ENCODE peak calls at places on chromosomes 5 and 9, in five cellular contexts. E is WTC11, B is A549, U is GM12878, V is K562. K is an unnamed sample.
A peak's percentile ranks its signal among the peaks of the same experiment; 100 is the strongest.

GRCh38 chr5:151496041-151496484 is 48.7 kb downstream of the SLC36A1 start:
- DNase-seq in E (peak; percentile 65), B (no peak), U (no peak), V (peak; percentile 3), K (no peak)

GRCh38 chr9:131650254-131650653 is 89.6 kb downstream of the RAPGEF1 start:
- DNase-seq in V (no peak), U (no peak), E (no peak), B (peak; percentile 37), K (no peak)

GRCh38 chr5:137563646-137564474 is 64.7 kb upstream of the SPOCK1 start:
- DNase-seq in E (no peak), U (no peak), B (no peak), V (no peak), K (no peak)

GRCh38 chr9:137441289-137441934 is at the start of gene ENTPD8:
- DNase-seq in B (peak; percentile 66), U (no peak), V (peak; percentile 75), E (peak; percentile 90), K (peak; percentile 87)

GRCh38 chr9:136823136-136824046 is 15.6 kb downstream of the RABL6 start:
- DNase-seq in B (no peak), U (no peak), E (peak; percentile 11), V (no peak), K (no peak)

GRCh38 chr5:120779674-120780073 is 315.6 kb downstream of the PRR16 start:
- DNase-seq in V (no peak), E (no peak), U (no peak), B (no peak), K (no peak)

GRCh38 chr9:7315746-7316457 is 483.7 kb downstream of the DMAC1 start:
- DNase-seq in B (no peak), E (no peak), U (no peak), V (no peak), K (no peak)

GRCh38 chr9:110918316-110919054 is 119.8 kb downstream of the LPAR1 start:
- DNase-seq in B (peak; percentile 41), U (no peak), E (no peak), V (no peak), K (no peak)

GRCh38 chr9:98218562-98219363 is 26.3 kb upstream of the CORO2A start:
- DNase-seq in U (no peak), V (no peak), E (peak; percentile 59), B (no peak), K (no peak)

GRCh38 chr5:137075163-137075970 is 423.8 kb downstream of the SPOCK1 start:
- DNase-seq in U (no peak), B (peak; percentile 77), E (peak; percentile 94), V (peak; percentile 71), K (peak; percentile 69)

GRCh38 chr9:91364005-91364404 is 2.3 kb upstream of the AUH start:
- DNase-seq in B (no peak), U (no peak), V (no peak), E (no peak), K (no peak)

GRCh38 chr5:15645376-15645775 is 145.4 kb downstream of the FBXL7 start:
- DNase-seq in B (no peak), E (no peak), U (no peak), V (no peak), K (no peak)

GRCh38 chr5:179162351-179163235 is 102.4 kb downstream of the ZNF354C start:
- DNase-seq in U (no peak), E (peak; percentile 8), V (no peak), B (no peak), K (no peak)

GRCh38 chr5:886051-886450 is 6.5 kb downstream of the BRD9 start:
- DNase-seq in U (no peak), E (no peak), V (no peak), B (no peak), K (no peak)

GRCh38 chr5:151319334-151319733 is 15.8 kb upstream of the SLC36A3 start:
- DNase-seq in E (no peak), B (peak; percentile 31), U (no peak), V (peak; percentile 5), K (no peak)

GRCh38 chr5:10393491-10393890 is 40.0 kb downstream of the MARCHF6 start:
- DNase-seq in U (no peak), B (no peak), V (no peak), E (no peak), K (no peak)

DNA sequence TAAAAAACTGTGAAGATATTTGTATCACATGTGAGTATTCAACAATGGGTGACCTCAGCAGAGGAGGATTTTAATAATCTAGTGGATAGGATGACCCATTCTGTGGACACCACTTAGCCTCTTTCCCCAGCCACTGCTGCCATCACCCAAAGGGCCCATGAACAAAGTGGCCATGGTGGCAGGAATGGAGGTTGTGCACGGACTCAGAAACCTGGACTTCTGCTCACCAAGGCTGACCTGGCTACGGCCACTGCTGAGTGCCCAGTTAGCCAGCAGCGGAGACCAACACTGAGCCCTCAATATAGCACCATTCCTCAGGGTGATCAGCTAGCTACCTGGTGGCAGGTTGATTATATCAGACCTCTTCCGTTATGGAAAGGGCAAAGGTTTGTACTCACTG is 1410.4 kb upstream of the CDH9 start:
- DNase-seq in E (no peak), U (no peak), V (no peak), B (no peak), K (no peak)
- TF ChIP-seq ESRRA in E (no peak), U (no peak), V (no peak), B (no peak), K (no peak)

GRCh38 chr5:91151947-91152346 is 231.2 kb downstream of the ARRDC3 start:
- DNase-seq in V (no peak), U (no peak), B (peak; percentile 66), E (no peak), K (peak; percentile 4)
- TF ChIP-seq ESRRA in V (no peak), U (no peak), B (no peak), E (no peak), K (no peak)

GRCh38 chr9:35905912-35906679 is at the start of gene HRCT1:
- DNase-seq in U (no peak), E (no peak), B (peak; percentile 91), V (no peak), K (peak; percentile 77)
- TF ChIP-seq ESRRA in U (no peak), E (no peak), B (no peak), V (no peak), K (no peak)

DNA sequence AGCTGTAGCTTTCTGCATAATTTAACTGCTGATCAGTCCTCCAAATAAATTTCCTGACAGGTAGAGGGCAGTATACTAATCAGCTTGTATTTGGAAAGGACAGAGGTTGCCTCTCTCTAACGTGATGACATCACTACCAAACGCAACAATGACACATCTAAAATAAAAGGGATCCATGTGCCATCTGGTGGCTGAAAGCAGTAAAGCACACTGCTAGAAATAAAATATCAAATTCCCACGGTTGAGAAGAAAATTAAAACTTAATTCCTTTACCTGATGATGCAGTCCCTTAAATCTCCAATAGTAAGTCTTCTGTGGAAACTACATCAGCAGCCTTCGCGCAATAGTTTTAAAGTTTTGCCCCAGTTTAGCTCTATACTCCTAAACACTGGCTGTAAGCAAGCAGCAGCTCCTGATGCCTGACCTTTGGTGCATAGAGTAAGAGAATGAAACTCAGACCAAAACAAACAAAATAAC is 54.5 kb downstream of the DIAPH1 start:
- DNase-seq in E (peak; percentile 48), B (peak; percentile 95), V (peak; percentile 91), U (peak; percentile 84), K (peak; percentile 95)
- TF ChIP-seq ESRRA in E (no peak), B (no peak), V (peak; percentile 39), U (no peak), K (no peak)

DNA sequence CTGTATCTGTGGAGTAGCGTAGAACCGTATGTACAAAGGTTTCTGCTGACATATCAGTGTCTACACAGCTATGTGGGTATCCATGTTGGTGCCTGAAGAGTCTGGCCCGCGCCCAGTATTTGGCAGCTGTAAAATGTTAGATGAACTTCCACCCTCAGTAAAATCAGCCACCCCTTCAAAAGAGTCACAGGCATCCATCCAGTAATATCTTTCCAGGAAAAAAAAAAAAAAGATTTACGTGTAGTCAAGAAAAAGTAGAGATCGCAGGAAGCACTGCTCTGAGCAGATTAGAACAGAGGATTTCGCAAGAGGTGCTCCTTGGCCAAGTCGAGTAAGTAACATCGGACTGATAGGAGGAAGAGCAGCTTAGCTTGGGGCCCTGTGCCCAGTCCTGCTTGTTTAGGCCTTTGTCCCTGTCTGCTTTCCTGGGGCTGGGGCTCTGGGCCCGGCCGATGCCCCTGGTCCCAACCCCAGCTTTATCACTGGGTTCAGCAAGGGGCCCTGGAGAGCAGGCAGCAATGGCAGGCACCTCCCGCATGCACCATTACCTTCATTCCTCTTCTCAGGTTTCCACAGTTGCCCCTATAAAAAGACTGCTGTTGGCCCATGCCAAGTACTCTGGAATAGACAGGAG is 21.2 kb downstream of the DAPK1 start:
- DNase-seq in V (peak; percentile 90), E (no peak), U (no peak), B (no peak), K (no peak)
- TF ChIP-seq ESRRA in V (peak; percentile 19), E (no peak), U (no peak), B (no peak), K (no peak)

GRCh38 chr5:34500236-34500836 is 155.8 kb upstream of the RAI14 start:
- DNase-seq in U (no peak), V (no peak), E (no peak), B (no peak), K (peak; percentile 30)

GRCh38 chr5:34498582-34498981 is 157.5 kb upstream of the RAI14 start:
- DNase-seq in U (no peak), B (no peak), E (no peak), V (no peak), K (no peak)

GRCh38 chr5:34497031-34497808 is 158.9 kb upstream of the RAI14 start:
- DNase-seq in U (no peak), E (no peak), B (no peak), V (peak; percentile 47), K (no peak)

GRCh38 chr5:34501033-34501432 is 155.1 kb upstream of the RAI14 start:
- DNase-seq in E (no peak), B (no peak), V (no peak), U (no peak), K (no peak)

DNA sequence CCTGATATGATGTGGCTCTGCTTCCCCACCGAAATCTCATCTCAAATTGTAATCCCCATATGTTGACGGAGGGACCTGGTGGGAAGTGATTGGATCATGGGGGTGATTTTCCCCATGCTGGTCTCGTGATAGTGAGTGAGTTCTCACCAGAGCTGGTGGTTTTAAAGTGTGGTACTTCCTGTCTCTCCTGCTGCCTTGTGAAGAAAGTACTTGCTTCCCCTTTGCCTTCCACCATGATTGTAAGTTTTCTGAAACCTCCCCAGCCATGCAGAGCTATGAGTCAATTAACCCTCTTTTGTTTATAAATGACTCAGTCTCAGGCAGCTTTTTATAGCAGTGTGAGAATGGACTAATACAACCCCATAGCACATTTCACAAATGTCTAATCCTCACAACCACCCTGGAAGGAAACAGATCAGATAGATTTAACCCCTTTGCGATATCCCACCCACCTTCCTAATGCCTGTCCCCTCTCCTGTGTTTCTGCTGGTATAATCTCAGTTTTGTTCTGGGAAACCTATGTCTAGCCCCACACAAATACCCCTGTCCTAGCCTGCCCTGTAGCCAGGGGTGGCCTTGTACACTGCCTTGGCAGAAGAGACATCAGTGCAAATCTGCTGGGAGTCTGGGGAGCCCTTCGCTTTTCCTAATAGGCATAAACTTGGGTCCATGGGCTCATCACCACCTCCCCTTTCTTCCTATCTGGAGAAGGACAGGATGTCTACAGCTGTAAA is 157.0 kb upstream of the RAI14 start:
- DNase-seq in V (no peak), E (no peak), B (peak; percentile 31), U (peak; percentile 81), K (no peak)
- TF ChIP-seq ESRRA in V (no peak), E (no peak), B (no peak), U (no peak), K (no peak)

GRCh38 chr5:160230686-160231527 is 1.6 kb downstream of the FABP6 start:
- DNase-seq in E (no peak), B (no peak), V (no peak), U (peak; percentile 74), K (no peak)
- TF ChIP-seq ESRRA in E (no peak), B (no peak), V (no peak), U (no peak), K (no peak)

GRCh38 chr9:96299823-96300222 is 2.2 kb downstream of the HSD17B3 start:
- DNase-seq in B (no peak), V (no peak), E (no peak), U (no peak), K (no peak)
- TF ChIP-seq ESRRA in B (no peak), V (no peak), E (no peak), U (no peak), K (no peak)

K was measured in HepG2.